ENCODE peak calls at places on chromosomes 5 and 9, in eight cellular contexts. Z is PC-9; J is CD4-positive, CD25-positive, alpha-beta regulatory T cell; S is GM12892; F is fibroblast of lung; B is skeletal muscle cell; H is stimulated activated CD8-positive, alpha-beta memory T cell treated with anti-CD3 and anti-CD28 coated beads, Interleukin-7, amount 100 ng/mL, for 1 hour; R is Kasumi-1. G is an unnamed sample.

GRCh38 chr5:149128023-149128875 is 13.0 kb upstream of the ABLIM3 start:
- DNase-seq in J (no peak), R (peak; percentile 79), B (no peak), F (peak; percentile 51), H (no peak), S (no peak), Z (no peak), G (peak; percentile 52)

GRCh38 chr5:56631719-56632118 is 183.6 kb upstream of the MAP3K1 start:
- DNase-seq in B (no peak), R (peak; percentile 3), F (no peak), H (no peak), Z (peak; percentile 76), S (no peak), J (no peak), G (no peak)

GRCh38 chr9:72145093-72145492 is 4.1 kb upstream of the GDA start:
- DNase-seq in J (no peak), H (no peak), F (no peak), R (no peak), Z (no peak), B (no peak), S (no peak), G (no peak)

GRCh38 chr9:135695036-135695435 is 4.2 kb downstream of the SOHLH1 start:
- DNase-seq in H (no peak), B (no peak), J (no peak), F (no peak), R (no peak), S (no peak), Z (no peak), G (no peak)

GRCh38 chr5:172362755-172363154 is 79.2 kb upstream of the UBTD2 start:
- DNase-seq in S (no peak), J (no peak), F (no peak), H (no peak), Z (no peak), R (no peak), B (no peak), G (peak; percentile 8)

GRCh38 chr5:177607452-177608192 is 7.7 kb downstream of the B4GALT7 start:
- DNase-seq in Z (no peak), F (peak; percentile 85), S (peak; percentile 60), B (peak; percentile 49), H (no peak), J (peak; percentile 26), R (peak; percentile 87), G (peak; percentile 81)

GRCh38 chr5:71932131-71932635 is 175.1 kb upstream of the MAP1B start:
- DNase-seq in B (no peak), R (no peak), H (no peak), F (no peak), J (no peak), S (no peak), Z (peak; percentile 80), G (no peak)

GRCh38 chr5:178143901-178144300 is 9.8 kb downstream of the NHP2 start:
- DNase-seq in H (no peak), S (no peak), F (peak; percentile 86), R (no peak), B (peak; percentile 37), Z (no peak), J (no peak), G (no peak)

GRCh38 chr9:4739587-4740372 is 1.2 kb downstream of the AK3 start:
- DNase-seq in S (no peak), J (no peak), R (no peak), Z (no peak), B (no peak), H (no peak), F (peak; percentile 32), G (peak; percentile 58)

GRCh38 chr5:82918311-82919031 is 158.7 kb downstream of the TMEM167A start:
- DNase-seq in R (no peak), H (no peak), J (no peak), F (no peak), Z (no peak), S (no peak), B (no peak), G (peak; percentile 1)

GRCh38 chr5:178372091-178372695 is 139.6 kb upstream of the PHYKPL start:
- DNase-seq in F (no peak), B (no peak), J (no peak), H (no peak), S (no peak), Z (no peak), R (no peak), G (no peak)

GRCh38 chr9:4700932-4701331 is 21.6 kb downstream of the CDC37L1 start:
- DNase-seq in B (no peak), S (no peak), F (no peak), H (no peak), Z (no peak), J (no peak), R (no peak), G (no peak)

GRCh38 chr9:93599571-93600403 is 23.4 kb downstream of the PHF2 start:
- DNase-seq in R (no peak), J (no peak), B (no peak), F (no peak), Z (no peak), S (no peak), H (no peak), G (no peak)

GRCh38 chr5:111299831-111300432 is 75.7 kb downstream of the CAMK4 start:
- DNase-seq in F (no peak), H (no peak), S (no peak), Z (no peak), R (no peak), B (no peak), J (no peak), G (no peak)

GRCh38 chr9:128203842-128204551 is 818 bp downstream of the DNM1 start:
- DNase-seq in Z (no peak), R (peak; percentile 51), H (no peak), B (no peak), F (peak; percentile 26), J (no peak), S (no peak), G (peak; percentile 62)

GRCh38 chr9:115653231-115653630 is 500.4 kb upstream of the PAPPA start:
- DNase-seq in F (peak; percentile 88), R (no peak), B (peak; percentile 78), H (no peak), Z (no peak), S (no peak), J (no peak), G (peak; percentile 79)

GRCh38 chr5:90861843-90862586 is 303.4 kb downstream of the ADGRV1 start:
- DNase-seq in B (no peak), R (no peak), S (no peak), J (no peak), F (no peak), H (no peak), Z (no peak), G (no peak)

GRCh38 chr5:8949908-8950307 is 596.0 kb downstream of the SEMA5A start:
- DNase-seq in J (no peak), H (no peak), B (no peak), R (no peak), Z (no peak), F (no peak), S (no peak), G (no peak)

GRCh38 chr5:128695791-128696520 is 157.9 kb upstream of the FBN2 start:
- DNase-seq in H (no peak), B (peak; percentile 17), F (no peak), S (no peak), J (no peak), R (peak; percentile 17), Z (no peak), G (peak; percentile 17)

GRCh38 chr9:35464056-35465025 is 25.6 kb upstream of the RUSC2 start:
- DNase-seq in J (no peak), Z (no peak), H (no peak), S (no peak), B (no peak), R (no peak), F (peak; percentile 88), G (no peak)

GRCh38 chr5:152106571-152106970 is 181.9 kb upstream of the GLRA1 start:
- DNase-seq in J (no peak), R (no peak), F (no peak), B (no peak), S (no peak), H (no peak), Z (no peak), G (no peak)

GRCh38 chr9:137488330-137488653 is 29.2 kb upstream of the NSMF start:
- DNase-seq in B (no peak), S (no peak), R (no peak), Z (no peak), H (no peak), J (no peak), F (peak; percentile 32), G (no peak)

GRCh38 chr9:1941989-1942388 is 73.2 kb upstream of the SMARCA2 start:
- DNase-seq in Z (no peak), B (no peak), H (no peak), J (no peak), F (peak; percentile 24), R (peak; percentile 0), S (no peak), G (peak; percentile 21)

GRCh38 chr9:26112724-26113123 is 434.5 kb upstream of the TUSC1 start:
- DNase-seq in F (no peak), H (no peak), R (no peak), B (peak; percentile 4), S (no peak), Z (no peak), J (no peak), G (peak; percentile 7)

GRCh38 chr5:174195517-174195916 is 150.0 kb downstream of the NSG2 start:
- DNase-seq in B (no peak), F (no peak), S (no peak), H (no peak), R (no peak), J (no peak), Z (no peak), G (no peak)

GRCh38 chr9:123044556-123044955 is 11.1 kb downstream of the GPR21 start:
- DNase-seq in F (peak; percentile 90), S (no peak), H (no peak), B (peak; percentile 84), R (no peak), Z (no peak), J (no peak), G (peak; percentile 94)

GRCh38 chr5:108729306-108729645 is 18.4 kb upstream of the FER start:
- DNase-seq in B (no peak), J (no peak), Z (no peak), F (peak; percentile 51), H (no peak), R (no peak), S (no peak), G (no peak)

GRCh38 chr5:178322736-178323540 is 90.3 kb upstream of the PHYKPL start:
- DNase-seq in F (no peak), S (no peak), H (no peak), B (no peak), J (no peak), Z (no peak), R (no peak), G (no peak)

GRCh38 chr5:91378683-91379601 is 4.2 kb downstream of the ARRDC3 start:
- DNase-seq in B (no peak), F (no peak), S (no peak), J (no peak), Z (no peak), R (peak; percentile 48), H (no peak), G (no peak)

GRCh38 chr5:81209386-81209785 is 23.7 kb upstream of the CKMT2 start:
- DNase-seq in Z (no peak), R (no peak), H (no peak), B (no peak), F (no peak), J (no peak), S (no peak), G (no peak)

GRCh38 chr9:81477669-81478068 is 211.7 kb downstream of the TLE1 start:
- DNase-seq in R (no peak), Z (no peak), J (no peak), F (no peak), S (no peak), H (no peak), B (no peak), G (no peak)

GRCh38 chr5:29296548-29296947 is 1896.9 kb upstream of the CDH6 start:
- DNase-seq in R (no peak), J (no peak), B (no peak), F (no peak), S (no peak), H (no peak), Z (no peak), G (no peak)

GRCh38 chr5:104890767-104891166 is 1328.2 kb upstream of the NUDT12 start:
- DNase-seq in S (no peak), R (no peak), H (no peak), F (no peak), Z (no peak), B (no peak), J (no peak), G (no peak)

GRCh38 chr5:118921946-118922345 is 66.4 kb downstream of the DTWD2 start:
- DNase-seq in S (no peak), J (no peak), H (no peak), Z (no peak), B (no peak), F (peak; percentile 56), R (no peak), G (no peak)

G was measured in EH.